ENCODE peak calls at places on chromosome 1, in nine cellular contexts. W, X, Q, U, B, N, V, C and K are unnamed samples.
A peak's percentile ranks its signal among the peaks of the same experiment; 100 is the strongest.

GRCh38 chr1:113217447-113218208 is 144.6 kb downstream of the LRIG2 start:
- DNase-seq in Q (no peak), X (no peak), U (no peak), N (no peak), V (no peak), C (no peak), W (peak; percentile 54), B (peak; percentile 71), K (no peak)

GRCh38 chr1:64318428-64318827 is 115.0 kb downstream of the UBE2U start:
- DNase-seq in X (no peak), V (peak; percentile 25), N (no peak), B (no peak), W (no peak), C (no peak), U (no peak), Q (no peak), K (no peak)

GRCh38 chr1:231781887-231782286 is 155.3 kb downstream of the DISC1 start:
- DNase-seq in N (peak; percentile 33), Q (no peak), V (no peak), W (no peak), B (no peak), C (peak; percentile 72), X (no peak), U (peak; percentile 38), K (no peak)

GRCh38 chr1:33348676-33349080 is 27.8 kb upstream of the A3GALT2 start:
- DNase-seq in U (no peak), C (no peak), X (no peak), N (no peak), V (peak; percentile 19), B (peak; percentile 52), W (no peak), Q (no peak), K (no peak)

GRCh38 chr1:243939167-243939848 is 89.3 kb upstream of the AKT3 start:
- DNase-seq in C (peak; percentile 66), X (no peak), Q (peak; percentile 59), W (no peak), V (peak; percentile 52), B (no peak), U (peak; percentile 51), N (peak; percentile 50), K (no peak)

GRCh38 chr1:37811027-37811655 is 3.1 kb upstream of the YRDC start:
- DNase-seq in V (peak; percentile 77), W (peak; percentile 74), C (peak; percentile 86), N (peak; percentile 82), X (peak; percentile 57), B (peak; percentile 67), U (peak; percentile 83), Q (peak; percentile 85), K (no peak)

GRCh38 chr1:62673629-62674028 is 14.6 kb downstream of the DOCK7 start:
- DNase-seq in V (no peak), B (no peak), C (no peak), U (no peak), X (no peak), Q (no peak), W (no peak), N (no peak), K (no peak)

GRCh38 chr1:195376190-195376589 is 1232.0 kb downstream of the KCNT2 start:
- DNase-seq in C (no peak), U (peak; percentile 2), Q (peak; percentile 13), N (no peak), X (no peak), V (no peak), B (no peak), W (no peak), K (no peak)

GRCh38 chr1:217134857-217135568 is 411.8 kb upstream of the ESRRG start:
- DNase-seq in U (peak; percentile 5), X (no peak), W (no peak), C (no peak), N (peak; percentile 3), V (no peak), Q (peak; percentile 14), B (no peak), K (no peak)

GRCh38 chr1:166174108-166174507 is 7.3 kb upstream of the FAM78B start:
- DNase-seq in Q (no peak), X (no peak), V (no peak), C (no peak), B (no peak), U (no peak), W (no peak), N (peak; percentile 36), K (no peak)

GRCh38 chr1:941027-941587 is 17.4 kb downstream of the SAMD11 start:
- DNase-seq in W (no peak), X (no peak), N (no peak), V (no peak), Q (no peak), C (no peak), U (no peak), B (no peak), K (no peak)

GRCh38 chr1:117734403-117734802 is 128.6 kb downstream of the TENT5C start:
- DNase-seq in N (no peak), B (no peak), U (no peak), V (no peak), C (no peak), W (no peak), X (no peak), Q (no peak), K (no peak)

GRCh38 chr1:47235280-47235679 is 3.3 kb upstream of the TAL1 start:
- DNase-seq in U (no peak), Q (no peak), V (no peak), W (no peak), C (no peak), X (no peak), B (no peak), N (no peak), K (no peak)

GRCh38 chr1:230067871-230068814 is 1.1 kb downstream of the GALNT2 start:
- DNase-seq in C (no peak), W (peak; percentile 48), N (no peak), B (peak; percentile 36), V (no peak), Q (no peak), U (no peak), X (no peak), K (no peak)
- TF ChIP-seq CTCF in C (no peak), W (no peak), N (peak; percentile 35), B (no peak), V (peak; percentile 29), Q (no peak), U (peak; percentile 6), X (peak; percentile 20), K (peak; percentile 9)

DNA sequence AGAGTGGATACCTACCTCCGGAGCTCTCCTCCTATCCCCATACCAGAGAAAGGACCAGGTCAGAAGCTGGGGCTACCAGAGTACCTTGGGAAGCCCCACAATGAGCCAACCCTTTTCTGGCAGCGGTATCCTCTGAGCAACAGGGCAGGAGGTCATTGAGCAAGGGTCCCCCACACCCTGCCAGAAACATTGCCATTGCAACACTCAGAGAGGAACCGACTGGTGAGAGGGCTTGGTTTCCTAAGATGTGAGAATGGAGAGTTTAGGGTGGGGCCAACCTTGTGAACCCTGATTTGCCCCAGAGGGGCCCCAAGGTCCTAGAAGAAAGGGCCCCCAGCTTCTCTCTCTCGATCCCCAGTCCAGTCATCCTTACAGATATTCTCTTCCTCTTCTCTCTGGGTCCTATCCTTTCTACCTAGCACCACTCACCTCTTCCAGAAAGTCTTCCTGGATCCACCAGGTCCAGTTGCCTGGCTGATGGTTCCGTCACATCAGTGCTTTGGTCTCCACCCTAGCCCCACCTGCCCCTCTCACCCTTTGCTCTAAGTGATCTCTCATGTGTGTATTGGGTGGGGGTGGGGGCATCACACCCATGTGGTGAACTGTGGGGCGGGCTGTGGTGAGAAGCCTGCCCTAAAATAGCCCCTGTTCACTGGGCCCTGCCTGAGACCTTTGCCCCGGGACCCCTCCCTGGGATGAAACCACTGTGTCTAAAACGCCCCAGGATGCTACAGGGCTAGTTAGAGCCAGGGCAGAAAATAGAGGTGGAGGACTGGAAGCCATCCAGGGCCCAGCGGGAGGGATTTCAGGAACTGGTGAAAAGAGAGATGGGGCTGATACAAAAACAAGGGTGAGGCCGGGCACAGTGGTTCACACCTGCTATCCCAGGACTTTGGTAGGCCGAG is 8.7 kb downstream of the FGR start:
- DNase-seq in U (no peak), W (no peak), Q (no peak), N (no peak), C (no peak), X (no peak), B (no peak), V (no peak), K (no peak)
- H3K4me3 ChIP-seq in U (no peak overlapping the region), W (no peak overlapping the region), Q (no peak overlapping the region), N (no peak overlapping the region), C (no peak overlapping the region), X (no peak overlapping the region), B (no peak overlapping the region), V (no peak overlapping the region), K (no peak overlapping the region)

GRCh38 chr1:170010443-170010842 is 64.1 kb downstream of the KIFAP3 start:
- DNase-seq in V (peak; percentile 72), Q (peak; percentile 54), C (peak; percentile 84), W (peak; percentile 14), X (peak; percentile 45), B (peak; percentile 47), U (peak; percentile 78), N (peak; percentile 86), K (no peak)
- TF ChIP-seq CTCF in V (peak; percentile 68), Q (peak; percentile 47), C (peak; percentile 53), W (no peak), X (peak; percentile 10), B (peak; percentile 29), U (peak; percentile 57), N (peak; percentile 50), K (peak; percentile 47)

GRCh38 chr1:95984975-95985374 is 736.6 kb upstream of the PTBP2 start:
- DNase-seq in B (no peak), C (no peak), X (no peak), Q (no peak), W (no peak), V (no peak), N (no peak), U (no peak), K (no peak)

GRCh38 chr1:95983831-95984230 is 737.8 kb upstream of the PTBP2 start:
- DNase-seq in Q (no peak), W (no peak), U (no peak), N (no peak), C (no peak), V (no peak), X (no peak), B (no peak), K (no peak)

GRCh38 chr1:95982706-95983105 is 738.9 kb upstream of the PTBP2 start:
- DNase-seq in U (no peak), W (no peak), C (no peak), N (no peak), X (no peak), V (no peak), Q (no peak), B (no peak), K (no peak)
- H3K4me3 ChIP-seq in U (no peak overlapping the region), W (no peak overlapping the region), C (no peak overlapping the region), N (no peak overlapping the region), X (no peak overlapping the region), V (no peak overlapping the region), Q (no peak overlapping the region), B (no peak overlapping the region), K (no peak overlapping the region)

GRCh38 chr1:228830185-228830953 is 95.1 kb downstream of the RHOU start:
- DNase-seq in B (no peak), W (peak; percentile 45), Q (no peak), N (no peak), V (no peak), X (no peak), C (no peak), U (no peak), K (no peak)
- TF ChIP-seq CTCF in B (no peak), W (no peak), Q (no peak), N (no peak), V (no peak), X (no peak), C (no peak), U (no peak), K (no peak)

GRCh38 chr1:205435904-205436573 is 14.2 kb upstream of the LEMD1 start:
- DNase-seq in N (no peak), V (no peak), C (no peak), U (no peak), Q (no peak), W (no peak), B (no peak), X (no peak), K (no peak)
- H3K4me3 ChIP-seq in N (no peak overlapping the region), V (no peak overlapping the region), C (no peak overlapping the region), U (no peak overlapping the region), Q (no peak overlapping the region), W (no peak overlapping the region), B (no peak overlapping the region), X (no peak overlapping the region), K (no peak overlapping the region)